ENCODE peak calls at places on chromosomes 13 and 19, in ten cellular contexts. V, B, Y, J, D, K, A, H, I and W are unnamed samples.

GRCh38 chr13:52845334-52845761 is 3.1 kb downstream of the PCDH8 start:
- DNase-seq in V (no peak), B (no peak), Y (no peak), J (no peak), D (no peak), K (no peak), A (no peak), H (no peak), I (no peak), W (no peak)

GRCh38 chr19:7533281-7533819 is 2.2 kb upstream of the PNPLA6 start:
- DNase-seq in V (peak), B (no peak), Y (no peak), J (no peak), D (no peak), K (no peak), A (no peak), H (peak), I (no peak), W (no peak)

GRCh38 chr13:99967884-99968520 is 3.6 kb downstream of the ZIC5 start:
- DNase-seq in V (no peak), B (no peak), Y (no peak), J (no peak), D (no peak), K (no peak), A (no peak), H (no peak), I (no peak), W (no peak)

GRCh38 chr19:29524201-29524911 is 1.4 kb upstream of the VSTM2B start:
- DNase-seq in V (no peak), B (no peak), Y (no peak), J (no peak), D (no peak), K (no peak), A (no peak), H (no peak), I (no peak), W (no peak)

GRCh38 chr19:2261438-2262172 is 5.4 kb upstream of the JSRP1 start:
- DNase-seq in V (no peak), B (peak), Y (no peak), J (peak), D (no peak), K (no peak), A (no peak), H (no peak), I (peak), W (no peak)

GRCh38 chr13:94272038-94272437 is 207.4 kb downstream of the DCT start:
- DNase-seq in V (no peak), B (no peak), Y (peak), J (no peak), D (no peak), K (no peak), A (no peak), H (no peak), I (no peak), W (no peak)

GRCh38 chr13:42047561-42048322 is 706 bp upstream of the DGKH start:
- DNase-seq in V (peak), B (no peak), Y (peak), J (peak), D (no peak), K (peak), A (no peak), H (no peak), I (peak), W (peak)

GRCh38 chr13:49346460-49346859 is 97.4 kb downstream of the CAB39L start:
- DNase-seq in V (no peak), B (no peak), Y (no peak), J (no peak), D (no peak), K (no peak), A (no peak), H (no peak), I (no peak), W (no peak)

GRCh38 chr13:25292301-25292700 is 5.0 kb upstream of the MTMR6 start:
- DNase-seq in V (no peak), B (no peak), Y (peak), J (no peak), D (peak), K (no peak), A (no peak), H (no peak), I (peak), W (no peak)

GRCh38 chr13:105118577-105118976 is 1416.9 kb downstream of the EFNB2 start:
- DNase-seq in V (no peak), B (no peak), Y (no peak), J (no peak), D (no peak), K (no peak), A (no peak), H (no peak), I (no peak), W (no peak)

GRCh38 chr13:42272776-42273175 is 824 bp downstream of the AKAP11 start:
- DNase-seq in V (no peak), B (no peak), Y (no peak), J (no peak), D (no peak), K (no peak), A (no peak), H (no peak), I (peak), W (no peak)

GRCh38 chr19:45391346-45391745 is 13.5 kb downstream of the PPP1R13L start:
- DNase-seq in V (peak), B (no peak), Y (no peak), J (no peak), D (peak), K (no peak), A (no peak), H (no peak), I (no peak), W (no peak)

GRCh38 chr13:28867564-28867963 is 47.4 kb downstream of the MTUS2 start:
- DNase-seq in V (no peak), B (no peak), Y (no peak), J (no peak), D (no peak), K (no peak), A (no peak), H (no peak), I (no peak), W (no peak)

GRCh38 chr13:105070452-105070851 is 1465.0 kb downstream of the EFNB2 start:
- DNase-seq in V (no peak), B (no peak), Y (no peak), J (no peak), D (no peak), K (no peak), A (no peak), H (no peak), I (no peak), W (no peak)

GRCh38 chr13:79907527-79907926 is 426.6 kb downstream of the NDFIP2 start:
- DNase-seq in V (no peak), B (no peak), Y (no peak), J (no peak), D (no peak), K (no peak), A (no peak), H (no peak), I (no peak), W (no peak)

GRCh38 chr19:2719910-2720776 is 1.0 kb downstream of the DIRAS1 start:
- DNase-seq in V (peak), B (no peak), Y (no peak), J (no peak), D (no peak), K (no peak), A (no peak), H (no peak), I (no peak), W (no peak)

GRCh38 chr19:33300016-33300981 is 2.0 kb downstream of the CEBPA start:
- DNase-seq in V (no peak), B (no peak), Y (no peak), J (no peak), D (no peak), K (no peak), A (no peak), H (no peak), I (no peak), W (peak)